ENCODE peak calls at places on chromosome 1, in four cellular contexts. One of them, this sample, is unnamed.
A peak's percentile ranks its signal among the peaks of the same experiment; 100 is the strongest.

GRCh38 chr1:91851130-91852010 is 34.6 kb downstream of the TGFBR3 start:
- DNase-seq in sigmoid colon: peak; percentile 98
- DNase-seq in uterus: peak; percentile 92
- DNase-seq in breast epithelium: peak; percentile 54
- DNase-seq in this sample: peak; percentile 83

GRCh38 chr1:222042120-222042519 is 300.2 kb upstream of the DUSP10 start:
- DNase-seq in breast epithelium: no peak
- DNase-seq in sigmoid colon: no peak
- DNase-seq in uterus: no peak
- DNase-seq in this sample: no peak

GRCh38 chr1:78792756-78793155 is 143.1 kb downstream of the IFI44 start:
- DNase-seq in breast epithelium: no peak
- DNase-seq in uterus: no peak
- DNase-seq in sigmoid colon: no peak
- DNase-seq in this sample: no peak

GRCh38 chr1:8985915-8986813 is 40.1 kb downstream of the SLC2A7 start:
- DNase-seq in breast epithelium: peak; percentile 92
- DNase-seq in uterus: peak; percentile 55
- DNase-seq in sigmoid colon: peak; percentile 95
- DNase-seq in this sample: peak; percentile 95

GRCh38 chr1:246152986-246153431 is 354.1 kb downstream of the SMYD3 start:
- DNase-seq in breast epithelium: no peak
- DNase-seq in sigmoid colon: no peak
- DNase-seq in uterus: no peak
- DNase-seq in this sample: no peak

GRCh38 chr1:172144445-172145060 is 275.9 kb upstream of the C1orf105 start:
- DNase-seq in sigmoid colon: peak; percentile 96
- DNase-seq in uterus: peak; percentile 86
- DNase-seq in breast epithelium: peak; percentile 39
- DNase-seq in this sample: peak; percentile 95

GRCh38 chr1:235160395-235160964 is 570 bp downstream of the RBM34 start:
- DNase-seq in uterus: no peak
- DNase-seq in sigmoid colon: no peak
- DNase-seq in breast epithelium: no peak
- DNase-seq in this sample: no peak

GRCh38 chr1:185463433-185463832 is 146.4 kb upstream of the IVNS1ABP start:
- DNase-seq in uterus: no peak
- DNase-seq in breast epithelium: no peak
- DNase-seq in sigmoid colon: no peak
- DNase-seq in this sample: no peak

GRCh38 chr1:198939286-198939685 is 300.4 kb downstream of the PTPRC start:
- DNase-seq in uterus: no peak
- DNase-seq in breast epithelium: no peak
- DNase-seq in sigmoid colon: no peak
- DNase-seq in this sample: no peak

GRCh38 chr1:96968582-96969378 is 247.2 kb downstream of the PTBP2 start:
- DNase-seq in uterus: no peak
- DNase-seq in breast epithelium: no peak
- DNase-seq in sigmoid colon: no peak
- DNase-seq in this sample: no peak

GRCh38 chr1:96973605-96974004 is 252.0 kb downstream of the PTBP2 start:
- DNase-seq in uterus: no peak
- DNase-seq in sigmoid colon: no peak
- DNase-seq in breast epithelium: no peak
- DNase-seq in this sample: no peak

GRCh38 chr1:96971849-96972602 is 250.4 kb downstream of the PTBP2 start:
- DNase-seq in breast epithelium: no peak
- DNase-seq in sigmoid colon: no peak
- DNase-seq in uterus: no peak
- DNase-seq in this sample: no peak

GRCh38 chr1:96969656-96970163 is 248.1 kb downstream of the PTBP2 start:
- DNase-seq in sigmoid colon: no peak
- DNase-seq in breast epithelium: no peak
- DNase-seq in uterus: no peak
- DNase-seq in this sample: no peak

DNA sequence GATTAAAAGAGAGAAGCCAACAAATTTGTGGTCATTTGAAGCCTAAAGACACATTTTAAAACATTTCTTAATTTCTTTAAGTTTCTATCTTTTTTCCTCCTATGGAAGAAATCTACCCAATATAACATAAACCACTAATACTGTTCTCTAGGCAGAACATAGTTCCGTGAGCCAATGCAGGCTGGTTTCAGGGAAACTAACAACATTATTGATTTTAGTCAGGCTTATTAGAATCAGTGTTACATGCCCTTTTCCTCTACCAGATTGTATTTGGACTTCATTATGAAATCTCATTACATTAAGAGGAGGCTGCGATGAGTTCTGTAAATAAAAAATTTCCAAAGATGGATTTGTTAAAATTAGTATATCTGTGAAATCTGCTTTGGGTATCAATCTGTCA is 249.9 kb downstream of the PTBP2 start:
- DNase-seq in breast epithelium: no peak
- DNase-seq in uterus: no peak
- DNase-seq in sigmoid colon: no peak
- DNase-seq in this sample: no peak
- H3K27ac ChIP-seq in breast epithelium: no peak overlapping the region
- H3K27ac ChIP-seq in uterus: no peak overlapping the region
- H3K27ac ChIP-seq in sigmoid colon: no peak overlapping the region
- H3K27ac ChIP-seq in this sample: no peak overlapping the region

GRCh38 chr1:46617108-46617694 is 590 bp upstream of the MOB3C start:
- DNase-seq in sigmoid colon: peak; percentile 73
- DNase-seq in breast epithelium: no peak
- DNase-seq in uterus: no peak
- DNase-seq in this sample: no peak
- H3K4me1 ChIP-seq in sigmoid colon: peaks cover 40% of the 10 kb centered on the region
- H3K4me1 ChIP-seq in breast epithelium: peaks cover 20% of the 10 kb centered on the region
- H3K4me1 ChIP-seq in uterus: peaks cover 13% of the 10 kb centered on the region
- H3K4me1 ChIP-seq in this sample: peaks cover 16% of the 10 kb centered on the region

GRCh38 chr1:178727014-178727895 is 2.2 kb downstream of the RALGPS2 start:
- DNase-seq in sigmoid colon: no peak
- DNase-seq in uterus: no peak
- DNase-seq in breast epithelium: no peak
- DNase-seq in this sample: no peak
- H3K4me3 ChIP-seq in sigmoid colon: peak overlapping the region; percentile 99
- H3K4me3 ChIP-seq in uterus: peak overlapping the region; percentile 60
- H3K4me3 ChIP-seq in breast epithelium: no peak overlapping the region
- H3K4me3 ChIP-seq in this sample: no peak overlapping the region

DNA sequence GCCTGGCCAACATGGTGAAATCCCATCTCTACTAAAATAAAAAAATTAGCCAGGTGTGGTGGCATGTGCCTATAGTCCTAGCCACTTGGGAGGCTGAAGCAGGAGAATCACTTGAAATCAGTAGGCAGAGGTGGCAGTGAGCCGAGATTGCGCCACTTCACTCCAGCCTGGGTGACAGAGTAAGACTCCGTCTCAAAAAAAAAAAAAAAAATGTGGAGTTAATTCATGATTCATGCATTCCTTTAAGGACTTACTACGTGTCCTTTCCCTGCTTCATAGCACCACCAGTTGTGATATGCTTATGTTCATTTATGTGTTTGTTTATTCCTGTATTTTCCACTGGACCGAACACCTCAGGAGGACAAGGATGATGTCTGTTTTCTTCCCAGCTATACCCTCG is 12.7 kb upstream of the PRELP start:
- DNase-seq in uterus: peak; percentile 68
- DNase-seq in sigmoid colon: peak; percentile 84
- DNase-seq in breast epithelium: peak; percentile 87
- DNase-seq in this sample: peak; percentile 55
- H3K27ac ChIP-seq in uterus: peak overlapping the region; percentile 95
- H3K27ac ChIP-seq in sigmoid colon: peak overlapping the region; percentile 93
- H3K27ac ChIP-seq in breast epithelium: peak overlapping the region; percentile 90
- H3K27ac ChIP-seq in this sample: no peak overlapping the region

GRCh38 chr1:244302889-244303609 is 148.7 kb downstream of the ADSS2 start:
- DNase-seq in uterus: no peak
- DNase-seq in sigmoid colon: no peak
- DNase-seq in breast epithelium: peak; percentile 34
- DNase-seq in this sample: no peak
- H3K4me1 ChIP-seq in uterus: no peaks in the 10 kb centered on the region
- H3K4me1 ChIP-seq in sigmoid colon: no peaks in the 10 kb centered on the region
- H3K4me1 ChIP-seq in breast epithelium: peaks cover 8% of the 10 kb centered on the region
- H3K4me1 ChIP-seq in this sample: peaks cover 17% of the 10 kb centered on the region

GRCh38 chr1:156928043-156928602 is 7.7 kb downstream of the LRRC71 start:
- DNase-seq in breast epithelium: no peak
- DNase-seq in uterus: no peak
- DNase-seq in sigmoid colon: no peak
- DNase-seq in this sample: no peak
- H3K4me3 ChIP-seq in breast epithelium: no peak overlapping the region
- H3K4me3 ChIP-seq in uterus: no peak overlapping the region
- H3K4me3 ChIP-seq in sigmoid colon: peak overlapping the region; percentile 28
- H3K4me3 ChIP-seq in this sample: no peak overlapping the region